ENCODE peak calls at places on chromosome 2, in seven cellular contexts. One of them, this sample, is unnamed.

GRCh38 chr2:27724905-27725693 is 46.4 kb upstream of the MRPL33 start:
- DNase-seq in RWPE1: no peak
- DNase-seq in CD4-positive, alpha-beta T cell: no peak
- DNase-seq in HFFc6: peak
- DNase-seq in effector memory CD8-positive, alpha-beta T cell: no peak
- DNase-seq in HTR-8/SVneo: no peak
- DNase-seq in COR-L47: no peak
- DNase-seq in this sample: no peak

GRCh38 chr2:47639469-47639868 is 143.5 kb upstream of the MSH6 start:
- DNase-seq in effector memory CD8-positive, alpha-beta T cell: no peak
- DNase-seq in COR-L47: no peak
- DNase-seq in RWPE1: no peak
- DNase-seq in HFFc6: no peak
- DNase-seq in CD4-positive, alpha-beta T cell: no peak
- DNase-seq in HTR-8/SVneo: no peak
- DNase-seq in this sample: no peak

GRCh38 chr2:21020031-21020667 is 23.7 kb downstream of the APOB start:
- DNase-seq in HFFc6: no peak
- DNase-seq in COR-L47: no peak
- DNase-seq in CD4-positive, alpha-beta T cell: no peak
- DNase-seq in HTR-8/SVneo: no peak
- DNase-seq in effector memory CD8-positive, alpha-beta T cell: no peak
- DNase-seq in RWPE1: no peak
- DNase-seq in this sample: no peak

GRCh38 chr2:74849228-74849892 is 15.4 kb downstream of the HK2 start:
- DNase-seq in HFFc6: no peak
- DNase-seq in COR-L47: no peak
- DNase-seq in effector memory CD8-positive, alpha-beta T cell: peak
- DNase-seq in RWPE1: peak
- DNase-seq in HTR-8/SVneo: no peak
- DNase-seq in CD4-positive, alpha-beta T cell: no peak
- DNase-seq in this sample: peak

GRCh38 chr2:71157124-71157802 is 26.8 kb downstream of the MPHOSPH10 start:
- DNase-seq in effector memory CD8-positive, alpha-beta T cell: peak
- DNase-seq in RWPE1: peak
- DNase-seq in COR-L47: peak
- DNase-seq in HTR-8/SVneo: peak
- DNase-seq in CD4-positive, alpha-beta T cell: peak
- DNase-seq in HFFc6: peak
- DNase-seq in this sample: peak

GRCh38 chr2:190344275-190344827 is 962 bp downstream of the INPP1 start:
- DNase-seq in HFFc6: peak
- DNase-seq in COR-L47: peak
- DNase-seq in effector memory CD8-positive, alpha-beta T cell: no peak
- DNase-seq in RWPE1: peak
- DNase-seq in HTR-8/SVneo: peak
- DNase-seq in CD4-positive, alpha-beta T cell: no peak
- DNase-seq in this sample: no peak

GRCh38 chr2:16187517-16187887 is 247.2 kb downstream of the MYCN start:
- DNase-seq in HFFc6: no peak
- DNase-seq in HTR-8/SVneo: no peak
- DNase-seq in CD4-positive, alpha-beta T cell: no peak
- DNase-seq in RWPE1: no peak
- DNase-seq in effector memory CD8-positive, alpha-beta T cell: no peak
- DNase-seq in COR-L47: no peak
- DNase-seq in this sample: no peak

GRCh38 chr2:30348825-30349224 is 98.2 kb upstream of the LCLAT1 start:
- DNase-seq in HFFc6: no peak
- DNase-seq in COR-L47: no peak
- DNase-seq in CD4-positive, alpha-beta T cell: no peak
- DNase-seq in HTR-8/SVneo: no peak
- DNase-seq in RWPE1: no peak
- DNase-seq in effector memory CD8-positive, alpha-beta T cell: no peak
- DNase-seq in this sample: no peak

GRCh38 chr2:1586946-1587840 is 157.1 kb downstream of the PXDN start:
- DNase-seq in COR-L47: no peak
- DNase-seq in CD4-positive, alpha-beta T cell: no peak
- DNase-seq in RWPE1: peak
- DNase-seq in HFFc6: no peak
- DNase-seq in effector memory CD8-positive, alpha-beta T cell: no peak
- DNase-seq in HTR-8/SVneo: no peak
- DNase-seq in this sample: no peak

GRCh38 chr2:222523783-222524544 is 99.6 kb downstream of the SGPP2 start:
- DNase-seq in RWPE1: no peak
- DNase-seq in HTR-8/SVneo: no peak
- DNase-seq in COR-L47: no peak
- DNase-seq in effector memory CD8-positive, alpha-beta T cell: no peak
- DNase-seq in HFFc6: no peak
- DNase-seq in CD4-positive, alpha-beta T cell: no peak
- DNase-seq in this sample: no peak

GRCh38 chr2:108604196-108604595 is 69.9 kb downstream of the LIMS1 start:
- DNase-seq in HFFc6: no peak
- DNase-seq in effector memory CD8-positive, alpha-beta T cell: no peak
- DNase-seq in COR-L47: no peak
- DNase-seq in HTR-8/SVneo: no peak
- DNase-seq in CD4-positive, alpha-beta T cell: no peak
- DNase-seq in RWPE1: no peak
- DNase-seq in this sample: no peak

GRCh38 chr2:202574541-202574940 is 60.2 kb upstream of the FAM117B start:
- DNase-seq in CD4-positive, alpha-beta T cell: no peak
- DNase-seq in COR-L47: no peak
- DNase-seq in HFFc6: no peak
- DNase-seq in HTR-8/SVneo: no peak
- DNase-seq in RWPE1: no peak
- DNase-seq in effector memory CD8-positive, alpha-beta T cell: no peak
- DNase-seq in this sample: no peak

GRCh38 chr2:187442378-187442777 is 5.7 kb downstream of the CALCRL start:
- DNase-seq in RWPE1: no peak
- DNase-seq in HTR-8/SVneo: no peak
- DNase-seq in effector memory CD8-positive, alpha-beta T cell: no peak
- DNase-seq in CD4-positive, alpha-beta T cell: no peak
- DNase-seq in HFFc6: no peak
- DNase-seq in COR-L47: no peak
- DNase-seq in this sample: no peak

GRCh38 chr2:134127496-134127895 is 126.4 kb upstream of the MGAT5 start:
- DNase-seq in effector memory CD8-positive, alpha-beta T cell: peak
- DNase-seq in HFFc6: no peak
- DNase-seq in CD4-positive, alpha-beta T cell: peak
- DNase-seq in HTR-8/SVneo: no peak
- DNase-seq in RWPE1: no peak
- DNase-seq in COR-L47: no peak
- DNase-seq in this sample: no peak